ENCODE peak calls at places on chromosome 21, in eight cellular contexts. One of them, this sample, is unnamed.

GRCh38 chr21:35587841-35588390 is 472.4 kb downstream of the SETD4 start:
- DNase-seq in mesendoderm: no peak
- DNase-seq in mucosa of descending colon: no peak
- DNase-seq in K562: no peak
- DNase-seq in fibroblast of lung: no peak
- DNase-seq in tibial artery: no peak
- DNase-seq in right cardiac atrium: no peak
- DNase-seq in psoas muscle: no peak
- DNase-seq in this sample: no peak

GRCh38 chr21:38506606-38507331 is 8.5 kb upstream of the ERG start:
- DNase-seq in mesendoderm: no peak
- DNase-seq in mucosa of descending colon: peak
- DNase-seq in K562: no peak
- DNase-seq in fibroblast of lung: no peak
- DNase-seq in tibial artery: no peak
- DNase-seq in right cardiac atrium: no peak
- DNase-seq in psoas muscle: no peak
- DNase-seq in this sample: no peak

GRCh38 chr21:29939859-29940245 is at the start of gene GRIK1:
- DNase-seq in mesendoderm: peak
- DNase-seq in mucosa of descending colon: no peak
- DNase-seq in K562: peak
- DNase-seq in fibroblast of lung: peak
- DNase-seq in tibial artery: no peak
- DNase-seq in right cardiac atrium: no peak
- DNase-seq in psoas muscle: no peak
- DNase-seq in this sample: no peak

GRCh38 chr21:18743523-18743922 is 339.9 kb upstream of the TMPRSS15 start:
- DNase-seq in mesendoderm: no peak
- DNase-seq in mucosa of descending colon: no peak
- DNase-seq in K562: no peak
- DNase-seq in fibroblast of lung: no peak
- DNase-seq in tibial artery: no peak
- DNase-seq in right cardiac atrium: no peak
- DNase-seq in psoas muscle: no peak
- DNase-seq in this sample: no peak

GRCh38 chr21:14989359-14989758 is 75.4 kb downstream of the NRIP1 start:
- DNase-seq in mesendoderm: no peak
- DNase-seq in mucosa of descending colon: no peak
- DNase-seq in K562: no peak
- DNase-seq in fibroblast of lung: peak
- DNase-seq in tibial artery: no peak
- DNase-seq in right cardiac atrium: no peak
- DNase-seq in psoas muscle: no peak
- DNase-seq in this sample: peak

GRCh38 chr21:26843912-26844257 is 1.3 kb downstream of the ADAMTS1 start:
- DNase-seq in mesendoderm: no peak
- DNase-seq in mucosa of descending colon: no peak
- DNase-seq in K562: no peak
- DNase-seq in fibroblast of lung: peak
- DNase-seq in tibial artery: no peak
- DNase-seq in right cardiac atrium: no peak
- DNase-seq in psoas muscle: no peak
- DNase-seq in this sample: no peak

GRCh38 chr21:34795152-34796141 is 126.7 kb downstream of the CLIC6 start:
- DNase-seq in mesendoderm: no peak
- DNase-seq in mucosa of descending colon: no peak
- DNase-seq in K562: no peak
- DNase-seq in fibroblast of lung: peak
- DNase-seq in tibial artery: no peak
- DNase-seq in right cardiac atrium: no peak
- DNase-seq in psoas muscle: peak
- DNase-seq in this sample: peak

GRCh38 chr21:39111928-39112327 is 71.3 kb downstream of the PSMG1 start:
- DNase-seq in mesendoderm: no peak
- DNase-seq in mucosa of descending colon: no peak
- DNase-seq in K562: no peak
- DNase-seq in fibroblast of lung: peak
- DNase-seq in tibial artery: no peak
- DNase-seq in right cardiac atrium: no peak
- DNase-seq in psoas muscle: no peak
- DNase-seq in this sample: peak

GRCh38 chr21:16667395-16667794 is 845.4 kb upstream of the CXADR start:
- DNase-seq in mesendoderm: no peak
- DNase-seq in mucosa of descending colon: no peak
- DNase-seq in K562: no peak
- DNase-seq in fibroblast of lung: no peak
- DNase-seq in tibial artery: no peak
- DNase-seq in right cardiac atrium: no peak
- DNase-seq in psoas muscle: no peak
- DNase-seq in this sample: no peak

GRCh38 chr21:33936221-33937038 is 20.8 kb upstream of the ATP5PO start:
- DNase-seq in mesendoderm: peak
- DNase-seq in mucosa of descending colon: no peak
- DNase-seq in K562: no peak
- DNase-seq in fibroblast of lung: no peak
- DNase-seq in tibial artery: no peak
- DNase-seq in right cardiac atrium: no peak
- DNase-seq in psoas muscle: no peak
- DNase-seq in this sample: no peak

GRCh38 chr21:15140321-15141019 is 75.7 kb upstream of the NRIP1 start:
- DNase-seq in mesendoderm: no peak
- DNase-seq in mucosa of descending colon: peak
- DNase-seq in K562: no peak
- DNase-seq in fibroblast of lung: peak
- DNase-seq in tibial artery: no peak
- DNase-seq in right cardiac atrium: peak
- DNase-seq in psoas muscle: no peak
- DNase-seq in this sample: no peak

GRCh38 chr21:32733356-32733755 is 5.5 kb upstream of the SYNJ1 start:
- DNase-seq in mesendoderm: no peak
- DNase-seq in mucosa of descending colon: no peak
- DNase-seq in K562: no peak
- DNase-seq in fibroblast of lung: no peak
- DNase-seq in tibial artery: no peak
- DNase-seq in right cardiac atrium: no peak
- DNase-seq in psoas muscle: no peak
- DNase-seq in this sample: no peak

GRCh38 chr21:26099610-26100219 is 70.9 kb downstream of the APP start:
- DNase-seq in mesendoderm: peak
- DNase-seq in mucosa of descending colon: no peak
- DNase-seq in K562: peak
- DNase-seq in fibroblast of lung: peak
- DNase-seq in tibial artery: no peak
- DNase-seq in right cardiac atrium: no peak
- DNase-seq in psoas muscle: no peak
- DNase-seq in this sample: no peak

GRCh38 chr21:15592271-15592860 is 137.4 kb upstream of the USP25 start:
- DNase-seq in mesendoderm: peak
- DNase-seq in mucosa of descending colon: no peak
- DNase-seq in K562: peak
- DNase-seq in fibroblast of lung: peak
- DNase-seq in tibial artery: no peak
- DNase-seq in right cardiac atrium: no peak
- DNase-seq in psoas muscle: no peak
- DNase-seq in this sample: no peak

GRCh38 chr21:42781150-42781980 is 98.0 kb downstream of the WDR4 start:
- DNase-seq in mesendoderm: peak
- DNase-seq in mucosa of descending colon: no peak
- DNase-seq in K562: peak
- DNase-seq in fibroblast of lung: no peak
- DNase-seq in tibial artery: no peak
- DNase-seq in right cardiac atrium: no peak
- DNase-seq in psoas muscle: no peak
- DNase-seq in this sample: no peak
- H3K4me3 ChIP-seq in mesendoderm: no peak
- H3K4me3 ChIP-seq in mucosa of descending colon: no peak
- H3K4me3 ChIP-seq in K562: no peak
- H3K4me3 ChIP-seq in fibroblast of lung: no peak
- H3K4me3 ChIP-seq in tibial artery: peak
- H3K4me3 ChIP-seq in right cardiac atrium: peak
- H3K4me3 ChIP-seq in psoas muscle: peak
- H3K4me3 ChIP-seq in this sample: no peak

DNA sequence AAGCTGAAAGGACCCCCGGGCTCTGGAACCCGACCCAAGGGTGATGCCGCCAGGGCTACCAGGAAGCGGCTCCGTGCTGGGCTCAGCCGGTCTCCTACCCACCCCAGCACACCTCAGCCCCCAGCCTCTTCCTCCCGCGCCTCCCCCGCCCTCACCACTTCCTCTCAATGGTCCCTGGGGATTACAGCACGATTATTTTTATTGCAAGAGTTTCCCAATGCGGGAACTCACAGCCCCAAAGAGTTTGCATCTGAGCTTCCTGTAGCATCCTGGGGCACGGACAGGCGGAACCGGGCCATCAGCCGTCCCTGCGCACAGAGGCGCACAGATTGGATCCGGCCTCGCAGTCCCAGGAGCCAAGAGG is 8.7 kb upstream of the SLX9 start:
- DNase-seq in mesendoderm: no peak
- DNase-seq in mucosa of descending colon: peak
- DNase-seq in K562: no peak
- DNase-seq in fibroblast of lung: peak
- DNase-seq in tibial artery: peak
- DNase-seq in right cardiac atrium: no peak
- DNase-seq in psoas muscle: peak
- DNase-seq in this sample: no peak
- H3K4me3 ChIP-seq in mesendoderm: no peak
- H3K4me3 ChIP-seq in mucosa of descending colon: no peak
- H3K4me3 ChIP-seq in K562: no peak
- H3K4me3 ChIP-seq in fibroblast of lung: no peak
- H3K4me3 ChIP-seq in tibial artery: peak
- H3K4me3 ChIP-seq in right cardiac atrium: no peak
- H3K4me3 ChIP-seq in psoas muscle: peak
- H3K4me3 ChIP-seq in this sample: no peak

GRCh38 chr21:36803801-36804452 is 105.0 kb downstream of the SIM2 start:
- DNase-seq in mesendoderm: peak
- DNase-seq in mucosa of descending colon: no peak
- DNase-seq in K562: no peak
- DNase-seq in fibroblast of lung: no peak
- DNase-seq in tibial artery: no peak
- DNase-seq in right cardiac atrium: no peak
- DNase-seq in psoas muscle: no peak
- DNase-seq in this sample: no peak

GRCh38 chr21:36804867-36805611 is 106.1 kb downstream of the SIM2 start:
- DNase-seq in mesendoderm: no peak
- DNase-seq in mucosa of descending colon: no peak
- DNase-seq in K562: no peak
- DNase-seq in fibroblast of lung: no peak
- DNase-seq in tibial artery: no peak
- DNase-seq in right cardiac atrium: no peak
- DNase-seq in psoas muscle: no peak
- DNase-seq in this sample: no peak

GRCh38 chr21:36806103-36806502 is 107.2 kb downstream of the SIM2 start:
- DNase-seq in mesendoderm: no peak
- DNase-seq in mucosa of descending colon: no peak
- DNase-seq in K562: peak
- DNase-seq in fibroblast of lung: no peak
- DNase-seq in tibial artery: no peak
- DNase-seq in right cardiac atrium: no peak
- DNase-seq in psoas muscle: no peak
- DNase-seq in this sample: no peak

GRCh38 chr21:36810443-36810842 is 111.5 kb downstream of the SIM2 start:
- DNase-seq in mesendoderm: no peak
- DNase-seq in mucosa of descending colon: no peak
- DNase-seq in K562: no peak
- DNase-seq in fibroblast of lung: no peak
- DNase-seq in tibial artery: no peak
- DNase-seq in right cardiac atrium: no peak
- DNase-seq in psoas muscle: no peak
- DNase-seq in this sample: no peak

DNA sequence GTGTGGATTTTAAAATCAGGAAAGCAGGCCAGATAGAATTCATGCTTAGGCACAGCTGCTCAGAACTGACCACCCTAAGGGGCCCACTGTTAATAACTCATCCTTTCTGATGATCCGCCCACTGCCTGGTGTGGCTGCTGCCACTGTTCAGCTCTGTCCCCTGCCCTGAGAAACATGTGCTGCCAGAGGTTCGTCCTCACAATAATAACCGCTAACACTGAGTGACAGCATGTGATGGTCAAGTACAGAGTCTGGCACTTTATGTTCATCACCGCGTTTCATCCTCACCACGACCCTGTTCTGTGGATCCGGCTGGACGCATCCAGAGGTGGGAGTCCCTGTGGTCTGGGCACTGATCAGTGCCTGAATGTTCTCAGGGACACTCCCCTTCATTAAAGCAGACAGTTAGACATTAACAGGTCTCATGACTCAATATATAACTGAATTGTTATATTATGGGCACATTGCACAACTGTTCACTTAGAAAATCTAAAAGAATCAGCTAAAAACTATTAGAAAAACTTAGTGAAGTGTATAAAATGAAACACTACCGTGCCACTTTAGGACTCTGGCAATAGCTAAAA is 108.6 kb downstream of the SIM2 start:
- DNase-seq in mesendoderm: no peak
- DNase-seq in mucosa of descending colon: no peak
- DNase-seq in K562: no peak
- DNase-seq in fibroblast of lung: no peak
- DNase-seq in tibial artery: no peak
- DNase-seq in right cardiac atrium: no peak
- DNase-seq in psoas muscle: no peak
- DNase-seq in this sample: no peak
- H3K4me3 ChIP-seq in mesendoderm: no peak
- H3K4me3 ChIP-seq in mucosa of descending colon: no peak
- H3K4me3 ChIP-seq in K562: no peak
- H3K4me3 ChIP-seq in fibroblast of lung: no peak
- H3K4me3 ChIP-seq in tibial artery: no peak
- H3K4me3 ChIP-seq in right cardiac atrium: no peak
- H3K4me3 ChIP-seq in psoas muscle: no peak
- H3K4me3 ChIP-seq in this sample: no peak

GRCh38 chr21:41952568-41953248 is 1.1 kb downstream of the C2CD2 start:
- DNase-seq in mesendoderm: peak
- DNase-seq in mucosa of descending colon: no peak
- DNase-seq in K562: no peak
- DNase-seq in fibroblast of lung: no peak
- DNase-seq in tibial artery: no peak
- DNase-seq in right cardiac atrium: no peak
- DNase-seq in psoas muscle: peak
- DNase-seq in this sample: no peak

GRCh38 chr21:41954654-41955499 is 1.1 kb upstream of the C2CD2 start:
- DNase-seq in mesendoderm: no peak
- DNase-seq in mucosa of descending colon: no peak
- DNase-seq in K562: no peak
- DNase-seq in fibroblast of lung: no peak
- DNase-seq in tibial artery: no peak
- DNase-seq in right cardiac atrium: no peak
- DNase-seq in psoas muscle: no peak
- DNase-seq in this sample: no peak

GRCh38 chr21:41951876-41952567 is 1.8 kb downstream of the C2CD2 start:
- DNase-seq in mesendoderm: no peak
- DNase-seq in mucosa of descending colon: no peak
- DNase-seq in K562: no peak
- DNase-seq in fibroblast of lung: no peak
- DNase-seq in tibial artery: no peak
- DNase-seq in right cardiac atrium: no peak
- DNase-seq in psoas muscle: peak
- DNase-seq in this sample: no peak

GRCh38 chr21:41953831-41954653 is at the start of gene C2CD2:
- DNase-seq in mesendoderm: peak
- DNase-seq in mucosa of descending colon: peak
- DNase-seq in K562: peak
- DNase-seq in fibroblast of lung: peak
- DNase-seq in tibial artery: peak
- DNase-seq in right cardiac atrium: peak
- DNase-seq in psoas muscle: peak
- DNase-seq in this sample: peak

GRCh38 chr21:41953249-41953830 is 478 bp downstream of the C2CD2 start:
- DNase-seq in mesendoderm: peak
- DNase-seq in mucosa of descending colon: no peak
- DNase-seq in K562: peak
- DNase-seq in fibroblast of lung: no peak
- DNase-seq in tibial artery: no peak
- DNase-seq in right cardiac atrium: peak
- DNase-seq in psoas muscle: peak
- DNase-seq in this sample: no peak
- H3K4me3 ChIP-seq in mesendoderm: peak
- H3K4me3 ChIP-seq in mucosa of descending colon: peak
- H3K4me3 ChIP-seq in K562: peak
- H3K4me3 ChIP-seq in fibroblast of lung: peak
- H3K4me3 ChIP-seq in tibial artery: peak
- H3K4me3 ChIP-seq in right cardiac atrium: peak
- H3K4me3 ChIP-seq in psoas muscle: peak
- H3K4me3 ChIP-seq in this sample: peak

This sample was measured in skeletal muscle cell.